ENCODE peak calls at places on chromosomes 11 and 22, in five cellular contexts. Y is H1, O is mesendoderm, E is mesenchymal stem cell, S is neuronal stem cell. U is an unnamed sample.

GRCh38 chr11:73001615-73002014 is 140.5 kb downstream of the FCHSD2 start:
- DNase-seq in E (no peak), S (no peak), O (no peak), Y (no peak), U (no peak)

GRCh38 chr11:126433244-126433846 is 77.9 kb downstream of the ST3GAL4 start:
- DNase-seq in E (no peak), O (no peak), Y (no peak), S (no peak), U (no peak)

GRCh38 chr11:65879622-65880021 is at the start of gene CTSW:
- DNase-seq in Y (no peak), S (no peak), O (no peak), E (no peak), U (no peak)

GRCh38 chr22:47146941-47147340 is 384.5 kb downstream of the TBC1D22A start:
- DNase-seq in E (no peak), S (no peak), O (no peak), Y (no peak), U (no peak)

GRCh38 chr11:112785717-112786116 is 175.5 kb upstream of the NCAM1 start:
- DNase-seq in O (no peak), S (no peak), Y (no peak), E (no peak), U (peak)

GRCh38 chr11:124276081-124276480 is 19.9 kb downstream of the OR8G5 start:
- DNase-seq in E (peak), S (no peak), Y (no peak), O (no peak), U (peak)

GRCh38 chr11:11293798-11294611 is 59.0 kb downstream of the CSNK2A3 start:
- DNase-seq in E (peak), O (peak), Y (no peak), S (no peak), U (no peak)

GRCh38 chr11:76919887-76920746 is 59.4 kb downstream of the ACER3 start:
- DNase-seq in S (peak), E (peak), O (peak), Y (no peak), U (peak)

GRCh38 chr22:22710719-22711531 is 66.5 kb downstream of the GGTLC2 start:
- DNase-seq in S (peak), O (peak), E (peak), Y (no peak), U (peak)

GRCh38 chr22:44284711-44285110 is 28.0 kb downstream of the SHISAL1 start:
- DNase-seq in O (no peak), Y (no peak), S (no peak), E (no peak), U (no peak)

GRCh38 chr11:71096751-71097388 is 155.5 kb downstream of the SHANK2 start:
- DNase-seq in E (no peak), S (no peak), O (no peak), Y (no peak), U (peak)

GRCh38 chr11:63504933-63505586 is 824 bp upstream of the LGALS12 start:
- DNase-seq in E (no peak), Y (no peak), O (no peak), S (no peak), U (no peak)
- H2AK5ac ChIP-seq in E (no peak), Y (peak), O (peak), S (no peak), U (no peak)

GRCh38 chr11:9386086-9386485 is 1.6 kb downstream of the IPO7 start:
- DNase-seq in S (no peak), O (no peak), E (no peak), Y (no peak), U (no peak)
- H3K4me3 ChIP-seq in S (no peak), O (peak), E (no peak), Y (peak), U (peak)

DNA sequence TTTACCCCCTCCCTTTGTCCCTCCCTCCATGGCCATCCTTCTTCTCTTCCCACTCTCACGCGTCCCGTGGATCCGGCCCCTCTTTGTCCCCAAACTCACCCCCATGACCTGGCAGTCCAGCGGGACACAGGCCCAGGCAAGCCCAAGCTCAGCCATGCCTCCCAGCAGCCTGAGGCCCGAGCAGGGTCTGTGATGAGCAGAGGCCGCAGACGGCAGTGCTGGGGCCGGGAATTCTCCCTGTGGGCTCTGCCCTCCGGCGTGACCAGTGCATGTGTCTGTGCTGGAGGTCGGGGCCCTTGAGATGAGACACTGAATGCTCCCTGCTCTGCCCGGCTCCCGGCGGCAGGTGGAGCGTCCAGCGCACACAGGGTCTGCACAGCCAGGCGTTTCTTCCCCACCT is 237.9 kb downstream of the BRD1 start:
- DNase-seq in O (no peak), S (no peak), E (no peak), Y (no peak), U (no peak)
- H2AK5ac ChIP-seq in O (no peak), S (peak), E (no peak), Y (no peak), U (no peak)

DNA sequence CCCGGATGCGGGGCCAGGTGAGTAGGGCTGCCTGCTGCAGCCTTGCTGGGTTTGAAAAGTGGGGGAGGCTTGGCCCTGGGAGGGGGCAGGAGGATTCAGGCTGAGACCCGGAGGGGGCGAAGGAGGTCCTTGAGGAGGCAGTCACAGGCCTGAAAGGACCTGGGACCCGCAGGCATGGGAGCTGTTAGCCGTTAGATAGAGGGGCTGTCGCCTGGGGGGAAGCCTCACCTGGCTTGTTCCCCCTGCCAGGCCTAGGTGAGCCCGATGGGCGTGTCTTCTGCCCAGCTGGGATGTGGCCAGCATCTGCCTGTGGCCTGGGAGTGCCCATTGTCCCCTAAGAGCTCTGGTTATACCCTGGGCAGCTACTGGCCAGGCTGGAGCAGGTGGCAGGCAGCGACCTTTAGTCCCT is 1.8 kb upstream of the DUSP8 start:
- DNase-seq in E (no peak), Y (no peak), O (no peak), S (no peak), U (no peak)
- H3K4me3 ChIP-seq in E (no peak), Y (no peak), O (no peak), S (peak), U (no peak)

GRCh38 chr11:81967242-81967641 is 766.4 kb downstream of the FAM181B start:
- DNase-seq in Y (no peak), E (no peak), S (no peak), O (no peak), U (no peak)
- H2AK5ac ChIP-seq in Y (no peak), E (no peak), S (no peak), O (no peak), U (no peak)

DNA sequence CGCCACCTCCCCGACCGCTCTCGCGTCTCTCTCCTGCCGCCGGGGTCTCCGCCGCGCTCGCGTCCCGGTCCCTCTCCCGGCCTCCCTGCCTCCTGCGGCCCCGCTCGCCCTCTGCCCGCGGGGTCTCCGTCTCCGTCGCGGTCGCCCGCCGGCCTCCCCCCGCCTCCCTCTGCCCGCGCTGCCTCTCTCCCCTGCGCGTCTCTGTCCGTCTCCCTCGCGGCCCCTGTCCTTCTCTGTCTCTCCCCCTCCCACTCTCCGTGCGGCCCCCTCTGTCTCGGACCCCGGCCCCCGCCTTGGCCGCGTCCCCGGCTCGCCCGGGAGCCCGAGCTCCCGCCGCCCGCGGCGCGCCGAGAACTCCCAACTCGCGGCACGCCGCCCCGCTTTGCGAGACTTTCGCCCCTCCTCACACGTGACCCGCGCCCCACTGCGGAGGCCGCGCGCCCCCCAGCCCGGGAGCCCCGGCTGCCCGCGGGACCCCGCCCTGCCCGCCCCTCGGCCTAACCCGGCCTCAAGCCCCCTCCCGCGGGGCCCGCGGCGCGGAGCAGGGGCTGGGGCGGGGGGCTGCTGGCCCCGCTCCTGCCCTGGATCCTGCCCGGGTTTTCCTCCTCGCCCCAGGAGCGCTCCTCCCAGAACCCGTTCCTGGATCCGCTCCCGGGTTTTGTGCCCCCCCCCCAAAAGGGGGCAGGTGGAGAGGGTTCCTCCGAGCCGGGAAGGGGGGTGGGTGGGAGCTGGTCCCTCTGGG is 702 bp upstream of the KCNJ4 start:
- DNase-seq in Y (no peak), O (peak), E (peak), S (peak), U (peak)
- H3K4me3 ChIP-seq in Y (peak), O (peak), E (peak), S (peak), U (peak)

DNA sequence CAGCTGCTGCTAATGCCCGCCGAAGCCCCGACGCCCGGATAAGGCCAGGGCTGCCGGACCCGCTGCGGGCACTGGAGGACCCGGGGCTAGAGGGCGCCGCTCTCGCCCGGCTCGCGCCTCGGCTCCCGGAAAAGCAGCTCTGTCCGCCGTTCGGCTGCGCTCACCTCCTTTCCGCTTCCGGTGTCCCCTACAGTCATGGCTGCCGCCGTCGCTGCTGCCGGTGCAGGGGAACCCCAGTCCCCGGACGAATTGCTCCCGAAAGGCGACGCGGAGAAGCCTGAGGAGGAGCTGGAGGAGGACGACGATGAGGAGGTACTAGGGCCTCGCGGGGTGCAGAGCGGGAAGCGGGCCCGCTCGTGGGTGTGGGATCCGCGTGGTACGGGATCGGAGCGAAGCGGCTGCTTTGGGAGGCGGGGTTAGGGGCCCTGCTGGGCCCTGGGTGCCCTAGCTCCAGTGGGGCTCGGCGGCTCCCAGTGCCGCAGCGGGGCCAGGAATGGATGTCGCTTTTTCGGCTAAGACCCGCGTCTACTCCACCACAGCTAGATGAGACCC is at the start of gene TOMM22:
- DNase-seq in S (peak), O (peak), Y (peak), E (peak), U (peak)
- H2AK5ac ChIP-seq in S (peak), O (no peak), Y (peak), E (no peak), U (peak)

GRCh38 chr11:31824791-31825452 is 13.8 kb upstream of the PAX6 start:
- DNase-seq in Y (no peak), E (no peak), S (no peak), O (peak), U (no peak)

GRCh38 chr11:31828217-31828616 is 17.1 kb upstream of the PAX6 start:
- DNase-seq in O (no peak), Y (no peak), E (no peak), S (no peak), U (no peak)

GRCh38 chr11:31825453-31826391 is 14.6 kb upstream of the PAX6 start:
- DNase-seq in E (no peak), O (peak), S (peak), Y (no peak), U (no peak)

GRCh38 chr11:31826530-31827438 is 15.7 kb upstream of the PAX6 start:
- DNase-seq in S (peak), E (no peak), O (peak), Y (no peak), U (no peak)

GRCh38 chr11:31827458-31828206 is 16.5 kb upstream of the PAX6 start:
- DNase-seq in E (peak), Y (no peak), O (peak), S (peak), U (peak)
- H3K4me3 ChIP-seq in E (no peak), Y (peak), O (no peak), S (no peak), U (peak)